ENCODE peak calls at places on chromosomes 13 and 19, in ten cellular contexts. One of them, this sample, is unnamed.
A peak's percentile ranks its signal among the peaks of the same experiment; 100 is the strongest.

GRCh38 chr19:53394974-53395839 is at the start of gene ZNF765:
- DNase-seq in tibial nerve: peak; percentile 96
- DNase-seq in IMR-90: peak; percentile 85
- DNase-seq in sigmoid colon: peak; percentile 98
- DNase-seq in breast epithelium: peak; percentile 92
- DNase-seq in heart left ventricle: peak; percentile 95
- DNase-seq in body of pancreas: peak; percentile 95
- DNase-seq in ovary: peak; percentile 97
- DNase-seq in right lobe of liver: peak; percentile 95
- DNase-seq in NB4: peak; percentile 89
- DNase-seq in this sample: peak; percentile 98

GRCh38 chr19:55410168-55410567 is 2.6 kb upstream of the UBE2S start:
- DNase-seq in tibial nerve: no peak
- DNase-seq in IMR-90: no peak
- DNase-seq in sigmoid colon: no peak
- DNase-seq in breast epithelium: no peak
- DNase-seq in heart left ventricle: no peak
- DNase-seq in body of pancreas: no peak
- DNase-seq in ovary: no peak
- DNase-seq in right lobe of liver: no peak
- DNase-seq in NB4: no peak
- DNase-seq in this sample: no peak

GRCh38 chr19:35559281-35559659 is 4.2 kb downstream of the ATP4A start:
- DNase-seq in tibial nerve: no peak
- DNase-seq in IMR-90: no peak
- DNase-seq in sigmoid colon: no peak
- DNase-seq in breast epithelium: no peak
- DNase-seq in heart left ventricle: no peak
- DNase-seq in body of pancreas: no peak
- DNase-seq in ovary: no peak
- DNase-seq in right lobe of liver: no peak
- DNase-seq in NB4: peak; percentile 77
- DNase-seq in this sample: peak; percentile 69

GRCh38 chr13:113837554-113838355 is 26.1 kb downstream of the GAS6 start:
- DNase-seq in tibial nerve: peak; percentile 86
- DNase-seq in IMR-90: peak; percentile 98
- DNase-seq in sigmoid colon: peak; percentile 98
- DNase-seq in breast epithelium: peak; percentile 96
- DNase-seq in heart left ventricle: peak; percentile 92
- DNase-seq in body of pancreas: peak; percentile 96
- DNase-seq in ovary: peak; percentile 94
- DNase-seq in right lobe of liver: peak; percentile 93
- DNase-seq in NB4: peak; percentile 87
- DNase-seq in this sample: no peak

GRCh38 chr19:43525836-43526771 is 897 bp downstream of the ETHE1 start:
- DNase-seq in tibial nerve: no peak
- DNase-seq in IMR-90: peak; percentile 9
- DNase-seq in sigmoid colon: no peak
- DNase-seq in breast epithelium: peak; percentile 35
- DNase-seq in heart left ventricle: peak; percentile 32
- DNase-seq in body of pancreas: peak; percentile 44
- DNase-seq in ovary: peak; percentile 40
- DNase-seq in right lobe of liver: peak; percentile 51
- DNase-seq in NB4: peak; percentile 59
- DNase-seq in this sample: peak; percentile 80

GRCh38 chr13:50208826-50209335 is 193.6 kb downstream of the KCNRG start:
- DNase-seq in tibial nerve: peak; percentile 22
- DNase-seq in IMR-90: peak; percentile 76
- DNase-seq in sigmoid colon: peak; percentile 72
- DNase-seq in breast epithelium: no peak
- DNase-seq in heart left ventricle: peak; percentile 54
- DNase-seq in body of pancreas: peak; percentile 15
- DNase-seq in ovary: peak; percentile 9
- DNase-seq in right lobe of liver: peak; percentile 42
- DNase-seq in NB4: peak; percentile 100
- DNase-seq in this sample: peak; percentile 87

GRCh38 chr19:58385313-58386165 is 1.5 kb upstream of the RPS5 start:
- DNase-seq in tibial nerve: no peak
- DNase-seq in IMR-90: no peak
- DNase-seq in sigmoid colon: no peak
- DNase-seq in breast epithelium: no peak
- DNase-seq in heart left ventricle: no peak
- DNase-seq in body of pancreas: no peak
- DNase-seq in ovary: peak; percentile 49
- DNase-seq in right lobe of liver: peak; percentile 19
- DNase-seq in NB4: peak; percentile 48
- DNase-seq in this sample: peak; percentile 78

GRCh38 chr13:32330438-32330837 is 15.1 kb downstream of the BRCA2 start:
- DNase-seq in tibial nerve: no peak
- DNase-seq in IMR-90: peak; percentile 71
- DNase-seq in sigmoid colon: no peak
- DNase-seq in breast epithelium: no peak
- DNase-seq in heart left ventricle: no peak
- DNase-seq in body of pancreas: no peak
- DNase-seq in ovary: no peak
- DNase-seq in right lobe of liver: no peak
- DNase-seq in NB4: no peak
- DNase-seq in this sample: no peak

GRCh38 chr19:41548954-41549688 is 26.8 kb upstream of the CEACAM21 start:
- DNase-seq in tibial nerve: no peak
- DNase-seq in IMR-90: no peak
- DNase-seq in sigmoid colon: no peak
- DNase-seq in breast epithelium: no peak
- DNase-seq in heart left ventricle: no peak
- DNase-seq in body of pancreas: no peak
- DNase-seq in ovary: no peak
- DNase-seq in right lobe of liver: no peak
- DNase-seq in NB4: peak; percentile 89
- DNase-seq in this sample: no peak

GRCh38 chr19:48565090-48565489 is 13.1 kb downstream of the SULT2B1 start:
- DNase-seq in tibial nerve: no peak
- DNase-seq in IMR-90: peak; percentile 83
- DNase-seq in sigmoid colon: no peak
- DNase-seq in breast epithelium: no peak
- DNase-seq in heart left ventricle: no peak
- DNase-seq in body of pancreas: no peak
- DNase-seq in ovary: no peak
- DNase-seq in right lobe of liver: no peak
- DNase-seq in NB4: peak; percentile 80
- DNase-seq in this sample: no peak

GRCh38 chr13:114157869-114158495 is 21.1 kb upstream of the CFAP97D2 start:
- DNase-seq in tibial nerve: no peak
- DNase-seq in IMR-90: no peak
- DNase-seq in sigmoid colon: no peak
- DNase-seq in breast epithelium: no peak
- DNase-seq in heart left ventricle: no peak
- DNase-seq in body of pancreas: no peak
- DNase-seq in ovary: no peak
- DNase-seq in right lobe of liver: no peak
- DNase-seq in NB4: no peak
- DNase-seq in this sample: no peak

GRCh38 chr19:43625918-43626579 is 6.6 kb upstream of the ZNF428 start:
- DNase-seq in tibial nerve: no peak
- DNase-seq in IMR-90: no peak
- DNase-seq in sigmoid colon: no peak
- DNase-seq in breast epithelium: no peak
- DNase-seq in heart left ventricle: no peak
- DNase-seq in body of pancreas: no peak
- DNase-seq in ovary: peak; percentile 49
- DNase-seq in right lobe of liver: no peak
- DNase-seq in NB4: peak; percentile 73
- DNase-seq in this sample: no peak

GRCh38 chr13:67204731-67205130 is 25.4 kb downstream of the PCDH9 start:
- DNase-seq in tibial nerve: no peak
- DNase-seq in IMR-90: no peak
- DNase-seq in sigmoid colon: no peak
- DNase-seq in breast epithelium: no peak
- DNase-seq in heart left ventricle: no peak
- DNase-seq in body of pancreas: no peak
- DNase-seq in ovary: no peak
- DNase-seq in right lobe of liver: no peak
- DNase-seq in NB4: no peak
- DNase-seq in this sample: no peak

GRCh38 chr19:4732680-4733114 is 9.1 kb upstream of the DPP9 start:
- DNase-seq in tibial nerve: no peak
- DNase-seq in IMR-90: peak; percentile 57
- DNase-seq in sigmoid colon: peak; percentile 81
- DNase-seq in breast epithelium: no peak
- DNase-seq in heart left ventricle: no peak
- DNase-seq in body of pancreas: peak; percentile 54
- DNase-seq in ovary: no peak
- DNase-seq in right lobe of liver: no peak
- DNase-seq in NB4: peak; percentile 69
- DNase-seq in this sample: no peak

GRCh38 chr13:112184261-112184660 is 117.3 kb downstream of the SOX1 start:
- DNase-seq in tibial nerve: no peak
- DNase-seq in IMR-90: no peak
- DNase-seq in sigmoid colon: peak; percentile 46
- DNase-seq in breast epithelium: no peak
- DNase-seq in heart left ventricle: no peak
- DNase-seq in body of pancreas: no peak
- DNase-seq in ovary: no peak
- DNase-seq in right lobe of liver: no peak
- DNase-seq in NB4: no peak
- DNase-seq in this sample: no peak

DNA sequence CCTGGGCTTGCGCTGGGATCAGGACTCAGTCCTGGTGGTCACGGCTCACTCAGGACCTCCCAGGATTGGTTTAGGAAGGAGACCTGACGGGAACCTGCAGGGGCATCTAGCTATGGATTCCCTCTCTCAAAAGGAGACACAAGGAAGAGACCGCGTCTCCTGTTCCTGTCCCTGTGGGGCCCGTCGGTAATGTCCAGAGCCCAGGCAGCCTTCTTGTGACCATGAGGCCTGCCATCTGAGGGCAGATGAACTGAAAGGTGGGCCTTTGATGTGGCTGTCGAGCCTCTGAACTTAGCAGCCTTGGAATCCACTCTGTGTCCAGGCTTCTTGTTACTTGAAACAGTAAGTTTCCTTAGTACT is 31.5 kb upstream of the MIER2 start:
- DNase-seq in tibial nerve: no peak
- DNase-seq in IMR-90: no peak
- DNase-seq in sigmoid colon: no peak
- DNase-seq in breast epithelium: no peak
- DNase-seq in heart left ventricle: no peak
- DNase-seq in body of pancreas: no peak
- DNase-seq in ovary: no peak
- DNase-seq in right lobe of liver: no peak
- DNase-seq in NB4: no peak
- DNase-seq in this sample: no peak
- TF ChIP-seq POLR2A in tibial nerve: no peak
- TF ChIP-seq POLR2A in IMR-90: no peak
- TF ChIP-seq POLR2A in sigmoid colon: no peak
- TF ChIP-seq POLR2A in breast epithelium: no peak
- TF ChIP-seq POLR2A in heart left ventricle: no peak
- TF ChIP-seq POLR2A in body of pancreas: no peak
- TF ChIP-seq POLR2A in ovary: no peak
- TF ChIP-seq POLR2A in right lobe of liver: no peak
- TF ChIP-seq POLR2A in NB4: no peak
- TF ChIP-seq POLR2A in this sample: no peak

DNA sequence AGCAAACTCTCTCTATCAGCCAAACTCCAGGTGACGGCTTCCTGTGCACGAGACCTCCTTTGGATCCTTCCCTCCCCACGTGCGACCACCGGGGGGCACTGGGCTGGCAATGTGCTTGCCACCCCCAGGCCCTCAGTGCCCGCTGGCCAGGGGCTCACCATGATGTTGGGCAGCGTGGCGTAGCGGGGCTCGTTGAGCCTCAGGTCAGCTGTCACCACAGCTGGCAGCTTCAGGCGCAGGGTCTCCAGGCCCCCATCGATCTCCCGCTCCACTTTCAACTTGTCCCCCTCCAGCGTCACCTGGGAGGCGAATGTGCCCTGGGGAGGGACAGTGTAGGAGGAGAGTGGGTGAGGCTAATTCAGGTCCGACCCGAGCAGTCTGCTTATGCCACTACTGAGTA is 4.8 kb upstream of the VSIG10L start:
- DNase-seq in tibial nerve: no peak
- DNase-seq in IMR-90: no peak
- DNase-seq in sigmoid colon: no peak
- DNase-seq in breast epithelium: no peak
- DNase-seq in heart left ventricle: no peak
- DNase-seq in body of pancreas: no peak
- DNase-seq in ovary: no peak
- DNase-seq in right lobe of liver: no peak
- DNase-seq in NB4: no peak
- DNase-seq in this sample: no peak
- TF ChIP-seq CTCF in tibial nerve: no peak
- TF ChIP-seq CTCF in IMR-90: no peak
- TF ChIP-seq CTCF in sigmoid colon: no peak
- TF ChIP-seq CTCF in breast epithelium: no peak
- TF ChIP-seq CTCF in heart left ventricle: no peak
- TF ChIP-seq CTCF in body of pancreas: no peak
- TF ChIP-seq CTCF in ovary: no peak
- TF ChIP-seq CTCF in right lobe of liver: no peak
- TF ChIP-seq CTCF in NB4: no peak
- TF ChIP-seq CTCF in this sample: no peak

DNA sequence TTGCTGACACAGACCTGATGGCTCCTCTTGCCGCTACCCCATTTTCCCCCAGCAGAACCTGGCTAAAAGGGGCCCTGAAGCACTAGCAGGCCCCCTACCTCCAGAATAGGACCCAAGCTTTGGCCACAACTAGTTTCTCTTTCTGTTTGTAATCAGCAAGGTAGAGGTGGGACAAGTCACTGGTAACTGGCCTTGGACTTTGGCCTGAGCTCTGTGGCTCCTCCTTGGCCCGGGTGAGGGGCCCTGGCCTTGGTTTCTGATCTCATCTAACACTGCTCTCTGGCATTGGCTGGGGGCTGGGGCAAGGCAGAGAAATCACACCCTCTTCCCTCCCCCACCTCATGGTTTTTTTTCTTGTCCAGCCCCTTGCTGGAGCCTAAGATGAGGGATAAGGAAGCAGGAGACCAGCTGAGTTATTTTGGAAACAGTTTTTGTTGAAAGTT is 2.1 kb downstream of the CALM3 start:
- DNase-seq in tibial nerve: no peak
- DNase-seq in IMR-90: no peak
- DNase-seq in sigmoid colon: no peak
- DNase-seq in breast epithelium: peak; percentile 18
- DNase-seq in heart left ventricle: peak; percentile 20
- DNase-seq in body of pancreas: peak; percentile 83
- DNase-seq in ovary: no peak
- DNase-seq in right lobe of liver: peak; percentile 42
- DNase-seq in NB4: peak; percentile 37
- DNase-seq in this sample: peak; percentile 71
- TF ChIP-seq POLR2A in tibial nerve: no peak
- TF ChIP-seq POLR2A in IMR-90: no peak
- TF ChIP-seq POLR2A in sigmoid colon: no peak
- TF ChIP-seq POLR2A in breast epithelium: no peak
- TF ChIP-seq POLR2A in heart left ventricle: no peak
- TF ChIP-seq POLR2A in body of pancreas: no peak
- TF ChIP-seq POLR2A in ovary: no peak
- TF ChIP-seq POLR2A in right lobe of liver: no peak
- TF ChIP-seq POLR2A in NB4: no peak
- TF ChIP-seq POLR2A in this sample: no peak

DNA sequence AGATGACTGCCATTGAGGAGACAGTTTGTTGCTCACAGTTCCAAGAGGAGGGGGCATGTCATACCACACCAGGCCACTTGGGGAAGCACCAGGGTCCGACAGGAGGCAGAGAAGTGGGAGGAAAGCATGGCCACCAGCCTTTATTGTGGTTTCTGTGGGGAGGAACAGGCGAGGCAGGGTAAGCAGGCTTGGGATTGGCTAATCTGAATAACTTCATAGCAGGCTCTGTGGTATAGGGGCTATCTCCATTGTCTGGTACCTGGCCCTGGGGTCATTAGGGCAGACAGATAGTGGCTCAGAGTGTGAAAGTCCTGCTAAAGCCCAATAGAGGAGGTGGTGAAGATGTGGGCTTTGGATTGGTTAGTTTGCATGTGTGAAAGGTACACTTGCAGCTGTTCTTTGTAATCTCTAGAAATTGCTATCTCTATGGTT is 35.5 kb downstream of the CBY2 start:
- DNase-seq in tibial nerve: no peak
- DNase-seq in IMR-90: no peak
- DNase-seq in sigmoid colon: no peak
- DNase-seq in breast epithelium: no peak
- DNase-seq in heart left ventricle: no peak
- DNase-seq in body of pancreas: no peak
- DNase-seq in ovary: no peak
- DNase-seq in right lobe of liver: no peak
- DNase-seq in NB4: peak; percentile 62
- DNase-seq in this sample: no peak
- TF ChIP-seq CTCF in tibial nerve: no peak
- TF ChIP-seq CTCF in IMR-90: no peak
- TF ChIP-seq CTCF in sigmoid colon: no peak
- TF ChIP-seq CTCF in breast epithelium: no peak
- TF ChIP-seq CTCF in heart left ventricle: no peak
- TF ChIP-seq CTCF in body of pancreas: no peak
- TF ChIP-seq CTCF in ovary: no peak
- TF ChIP-seq CTCF in right lobe of liver: no peak
- TF ChIP-seq CTCF in NB4: peak; percentile 46
- TF ChIP-seq CTCF in this sample: no peak

This sample was measured in spleen.